ENCODE peak calls at places on chromosomes 3 and 15, in nine cellular contexts. Z is pons; N is amniotic stem cell; S is caudate nucleus; B is RPMI8226; J is activated CD4-positive, alpha-beta T cell treated with anti-CD3 and anti-CD28 coated beads, Interleukin-2, amount 10 ng/mL, durations not matched to agents 7 days and 5 days; O is HFF-Myc; G is ACHN; V is tibial artery. M is an unnamed sample.

GRCh38 chr15:65862682-65863081 is 6.6 kb upstream of the RAB11A start:
- DNase-seq in S (no peak), J (peak), G (peak), O (peak), Z (no peak), N (no peak), B (peak), V (no peak), M (peak)

GRCh38 chr3:170497197-170497596 is 78.5 kb downstream of the CLDN11 start:
- DNase-seq in G (no peak), B (no peak), J (no peak), Z (no peak), O (no peak), V (no peak), S (no peak), N (no peak), M (no peak)

GRCh38 chr15:90838066-90838465 is 30.3 kb upstream of the FURIN start:
- DNase-seq in O (no peak), N (no peak), S (no peak), G (no peak), B (no peak), J (peak), Z (no peak), V (no peak), M (no peak)

GRCh38 chr3:178603735-178604134 is 67.5 kb downstream of the KCNMB2 start:
- DNase-seq in J (no peak), Z (no peak), B (no peak), G (no peak), V (no peak), N (no peak), S (no peak), O (no peak), M (no peak)

GRCh38 chr3:134242649-134243637 is 7.7 kb downstream of the RYK start:
- DNase-seq in V (no peak), S (no peak), O (peak), B (no peak), Z (no peak), G (peak), J (no peak), N (peak), M (peak)

GRCh38 chr15:90231028-90232017 is 2.4 kb downstream of the CIB1 start:
- DNase-seq in B (no peak), S (no peak), V (no peak), J (peak), N (no peak), G (no peak), Z (peak), O (no peak), M (no peak)

GRCh38 chr15:43776718-43777292 is at the start of gene ELL3:
- DNase-seq in O (no peak), Z (peak), G (peak), J (peak), N (peak), B (peak), S (peak), V (peak), M (peak)

GRCh38 chr3:41881233-41881821 is 80.6 kb downstream of the ULK4 start:
- DNase-seq in B (peak), O (peak), J (peak), G (peak), N (no peak), Z (peak), S (no peak), V (no peak), M (no peak)

GRCh38 chr15:60523056-60523455 is 44.1 kb upstream of the ICE2 start:
- DNase-seq in S (no peak), J (no peak), O (no peak), N (no peak), V (no peak), Z (no peak), G (no peak), B (no peak), M (no peak)

GRCh38 chr3:151087648-151088047 is 2.2 kb downstream of the MED12L start:
- DNase-seq in G (no peak), Z (no peak), B (no peak), O (no peak), J (no peak), V (no peak), S (no peak), N (no peak), M (no peak)

GRCh38 chr15:51223771-51224229 is 114.6 kb downstream of the CYP19A1 start:
- DNase-seq in O (peak), V (peak), G (peak), S (no peak), Z (peak), B (no peak), N (no peak), J (no peak), M (peak)

GRCh38 chr3:53845881-53846133 is 412 bp downstream of the CHDH start:
- DNase-seq in O (no peak), J (no peak), G (no peak), V (no peak), Z (no peak), S (no peak), N (no peak), B (no peak), M (no peak)

GRCh38 chr15:66047321-66048024 is 178.2 kb downstream of the RAB11A start:
- DNase-seq in J (no peak), Z (no peak), G (no peak), N (no peak), S (no peak), O (no peak), B (no peak), V (no peak), M (no peak)

GRCh38 chr3:60017631-60018030 is 967.8 kb upstream of the CFAP20DC start:
- DNase-seq in G (no peak), J (peak), O (no peak), N (no peak), B (peak), S (no peak), Z (no peak), V (no peak), M (no peak)

GRCh38 chr15:96121066-96121465 is 209.4 kb upstream of the NR2F2 start:
- DNase-seq in O (no peak), G (no peak), B (no peak), J (no peak), S (no peak), Z (no peak), N (no peak), V (no peak), M (no peak)

GRCh38 chr3:148333091-148333490 is 364.6 kb upstream of the AGTR1 start:
- DNase-seq in G (no peak), S (no peak), O (no peak), Z (no peak), B (no peak), V (no peak), J (no peak), N (no peak), M (no peak)

GRCh38 chr3:42501681-42502428 is 588 bp upstream of the VIPR1 start:
- DNase-seq in V (peak), G (peak), Z (no peak), S (no peak), N (no peak), B (peak), J (peak), O (no peak), M (no peak)

GRCh38 chr15:95262866-95263564 is 1031.7 kb downstream of the MCTP2 start:
- DNase-seq in J (no peak), S (no peak), B (no peak), G (no peak), V (no peak), Z (no peak), N (peak), O (no peak), M (no peak)

GRCh38 chr15:85588657-85589056 is 206.1 kb downstream of the KLHL25 start:
- DNase-seq in O (no peak), N (no peak), Z (no peak), B (no peak), J (no peak), V (no peak), S (no peak), G (no peak), M (no peak)

GRCh38 chr3:101039285-101039684 is 46.1 kb upstream of the ABI3BP start:
- DNase-seq in J (no peak), B (peak), Z (no peak), S (no peak), N (no peak), V (no peak), O (no peak), G (peak), M (no peak)

GRCh38 chr15:66863382-66864085 is 161.5 kb downstream of the SMAD6 start:
- DNase-seq in G (no peak), N (no peak), S (no peak), Z (no peak), J (no peak), V (peak), B (no peak), O (no peak), M (no peak)